ENCODE peak calls at places on chromosomes 6 and 20, in eight cellular contexts. H is GM23338, R is K562, C is SK-N-SH, N is HCT116, Y is Panc1, S is HepG2, G is GM12878. F is an unnamed sample. For H3K27me3, the result is how much of the 10 kb centered on the place peaks cover.

GRCh38 chr20:2400290-2400689 is 19.6 kb downstream of the TGM6 start:
- DNase-seq in H (no peak), R (no peak), C (no peak), N (no peak), Y (no peak), S (no peak), G (no peak), F (no peak)

GRCh38 chr6:14209005-14209404 is 91.4 kb downstream of the CD83 start:
- DNase-seq in H (no peak), R (no peak), C (no peak), N (no peak), Y (no peak), S (no peak), G (no peak), F (no peak)

GRCh38 chr6:113774122-113774835 is 82.9 kb upstream of the MARCKS start:
- DNase-seq in H (peak), R (no peak), C (no peak), N (peak), Y (no peak), S (no peak), G (no peak), F (peak)

GRCh38 chr20:61350500-61351250 is 98.6 kb downstream of the CDH4 start:
- DNase-seq in H (no peak), R (no peak), C (no peak), N (no peak), Y (no peak), S (no peak), G (no peak), F (no peak)

GRCh38 chr6:121691126-121691540 is 255.7 kb downstream of the GJA1 start:
- DNase-seq in H (no peak), R (no peak), C (no peak), N (no peak), Y (no peak), S (no peak), G (no peak), F (no peak)

GRCh38 chr6:12232339-12232738 is 57.8 kb upstream of the EDN1 start:
- DNase-seq in H (no peak), R (no peak), C (no peak), N (no peak), Y (no peak), S (no peak), G (peak), F (peak)

GRCh38 chr6:150090328-150090727 is 21.4 kb upstream of the ULBP3 start:
- DNase-seq in H (no peak), R (no peak), C (no peak), N (no peak), Y (no peak), S (no peak), G (no peak), F (no peak)

GRCh38 chr20:17456226-17456625 is 75.0 kb downstream of the BFSP1 start:
- DNase-seq in H (no peak), R (no peak), C (no peak), N (no peak), Y (no peak), S (no peak), G (no peak), F (no peak)

GRCh38 chr6:155186052-155186658 is 77.7 kb upstream of the CLDN20 start:
- DNase-seq in H (peak), R (no peak), C (no peak), N (no peak), Y (no peak), S (no peak), G (no peak), F (no peak)

GRCh38 chr20:48795732-48796131 is 32.1 kb downstream of the PREX1 start:
- DNase-seq in H (no peak), R (no peak), C (no peak), N (no peak), Y (no peak), S (no peak), G (no peak), F (no peak)

GRCh38 chr6:43120938-43121913 is 45.1 kb downstream of the PTK7 start:
- DNase-seq in H (no peak), R (no peak), C (no peak), N (peak), Y (no peak), S (no peak), G (no peak), F (no peak)

GRCh38 chr6:150891886-150892485 is 26.5 kb downstream of the MTHFD1L start:
- DNase-seq in H (peak), R (peak), C (peak), N (peak), Y (peak), S (peak), G (peak), F (peak)

GRCh38 chr6:135323202-135323668 is 142.1 kb downstream of the MYB start:
- DNase-seq in H (no peak), R (peak), C (no peak), N (no peak), Y (no peak), S (no peak), G (peak), F (no peak)

GRCh38 chr6:81668615-81669047 is 83.8 kb downstream of the TENT5A start:
- DNase-seq in H (no peak), R (no peak), C (no peak), N (no peak), Y (no peak), S (no peak), G (no peak), F (no peak)

GRCh38 chr6:161038229-161039003 is 46.8 kb downstream of the MAP3K4 start:
- DNase-seq in H (no peak), R (no peak), C (no peak), N (peak), Y (peak), S (no peak), G (peak), F (no peak)

GRCh38 chr6:141199074-141199473 is 933.7 kb upstream of the GJE1 start:
- DNase-seq in H (no peak), R (no peak), C (no peak), N (no peak), Y (no peak), S (no peak), G (no peak), F (no peak)

GRCh38 chr20:17594443-17594842 is 24.6 kb downstream of the DSTN start:
- DNase-seq in H (peak), R (no peak), C (no peak), N (no peak), Y (no peak), S (no peak), G (no peak), F (no peak)

GRCh38 chr6:6006428-6007310 is at the start of gene NRN1:
- DNase-seq in H (peak), R (no peak), C (peak), N (no peak), Y (no peak), S (no peak), G (no peak), F (no peak)

GRCh38 chr6:129264480-129265045 is 381.6 kb downstream of the LAMA2 start:
- DNase-seq in H (no peak), R (no peak), C (no peak), N (no peak), Y (no peak), S (no peak), G (no peak), F (no peak)

GRCh38 chr6:30981942-30982772 is 1.4 kb upstream of the MUC21 start:
- DNase-seq in H (peak), R (peak), C (no peak), N (no peak), Y (no peak), S (peak), G (no peak), F (no peak)

GRCh38 chr20:2799688-2800589 is 488 bp downstream of the CPXM1 start:
- DNase-seq in H (peak), R (no peak), C (peak), N (no peak), Y (no peak), S (no peak), G (no peak), F (no peak)

GRCh38 chr20:2817341-2817726 is 1.2 kb downstream of the TMEM239 start:
- DNase-seq in H (no peak), R (no peak), C (no peak), N (no peak), Y (no peak), S (no peak), G (no peak), F (no peak)

GRCh38 chr20:59120491-59120890 is 43.1 kb upstream of the ZNF831 start:
- DNase-seq in H (no peak), R (no peak), C (no peak), N (no peak), Y (no peak), S (no peak), G (no peak), F (no peak)

GRCh38 chr6:155765275-155766194 is 309.9 kb upstream of the NOX3 start:
- DNase-seq in H (no peak), R (no peak), C (no peak), N (no peak), Y (no peak), S (peak), G (no peak), F (no peak)

GRCh38 chr6:37478827-37479226 is 20.9 kb downstream of the CCDC167 start:
- DNase-seq in H (no peak), R (no peak), C (no peak), N (no peak), Y (no peak), S (no peak), G (no peak), F (no peak)

GRCh38 chr20:44092551-44093248 is 94.3 kb downstream of the JPH2 start:
- DNase-seq in H (peak), R (no peak), C (peak), N (no peak), Y (no peak), S (peak), G (no peak), F (peak)

GRCh38 chr6:82017316-82017715 is 230.2 kb downstream of the IBTK start:
- DNase-seq in H (peak), R (no peak), C (no peak), N (peak), Y (no peak), S (peak), G (no peak), F (no peak)

GRCh38 chr20:53016534-53017042 is 44.4 kb downstream of the TSHZ2 start:
- DNase-seq in H (no peak), R (no peak), C (no peak), N (no peak), Y (no peak), S (no peak), G (no peak), F (no peak)

GRCh38 chr6:43984442-43985321 is 142.6 kb downstream of the MRPL14 start:
- DNase-seq in H (no peak), R (no peak), C (no peak), N (no peak), Y (no peak), S (no peak), G (no peak), F (no peak)

GRCh38 chr6:15312500-15312899 is 66.6 kb downstream of the JARID2 start:
- DNase-seq in H (no peak), R (no peak), C (no peak), N (no peak), Y (no peak), S (no peak), G (no peak), F (no peak)

GRCh38 chr6:4055420-4056041 is 23.4 kb downstream of the FAM217A start:
- DNase-seq in H (no peak), R (peak), C (peak), N (peak), Y (peak), S (peak), G (no peak), F (no peak)

GRCh38 chr6:41698350-41698781 is 37.0 kb downstream of the TFEB start:
- DNase-seq in H (no peak), R (no peak), C (peak), N (no peak), Y (no peak), S (no peak), G (no peak), F (no peak)

GRCh38 chr6:158605266-158605878 is 39.2 kb downstream of the DYNLT1 start:
- DNase-seq in H (peak), R (peak), C (peak), N (peak), Y (peak), S (peak), G (peak), F (peak)

GRCh38 chr20:24987244-24987643 is 5.3 kb downstream of the APMAP start:
- DNase-seq in H (no peak), R (no peak), C (no peak), N (no peak), Y (no peak), S (peak), G (no peak), F (peak)

GRCh38 chr6:166724576-166724975 is 97.5 kb upstream of the RPS6KA2 start:
- DNase-seq in H (no peak), R (no peak), C (peak), N (no peak), Y (no peak), S (no peak), G (no peak), F (no peak)

GRCh38 chr6:170522565-170523183 is 30.4 kb downstream of the PSMB1 start:
- DNase-seq in H (peak), R (no peak), C (peak), N (peak), Y (no peak), S (no peak), G (no peak), F (no peak)

GRCh38 chr20:50916934-50917333 is 14.3 kb downstream of the ADNP start:
- DNase-seq in H (no peak), R (no peak), C (no peak), N (no peak), Y (no peak), S (no peak), G (no peak), F (no peak)
- TF ChIP-seq REST in H (no peak), R (no peak), C (no peak), N (no peak), Y (no peak), S (no peak), G (no peak), F (no peak)

GRCh38 chr6:156820089-156820798 is 43.1 kb downstream of the ARID1B start:
- DNase-seq in H (peak), R (no peak), C (no peak), N (no peak), Y (no peak), S (no peak), G (no peak), F (no peak)
- TF ChIP-seq POLR2AphosphoS5 in H (no peak), R (no peak), C (no peak), N (no peak), Y (no peak), S (no peak), G (no peak), F (no peak)

GRCh38 chr20:57638173-57638894 is 18.1 kb upstream of the ZBP1 start:
- DNase-seq in H (no peak), R (no peak), C (no peak), N (no peak), Y (no peak), S (no peak), G (no peak), F (no peak)
- H3K27me3 ChIP-seq in H (under half), R (under half), C (under half), N (half or more), Y (under half), S (under half), G (under half), F (under half)

DNA sequence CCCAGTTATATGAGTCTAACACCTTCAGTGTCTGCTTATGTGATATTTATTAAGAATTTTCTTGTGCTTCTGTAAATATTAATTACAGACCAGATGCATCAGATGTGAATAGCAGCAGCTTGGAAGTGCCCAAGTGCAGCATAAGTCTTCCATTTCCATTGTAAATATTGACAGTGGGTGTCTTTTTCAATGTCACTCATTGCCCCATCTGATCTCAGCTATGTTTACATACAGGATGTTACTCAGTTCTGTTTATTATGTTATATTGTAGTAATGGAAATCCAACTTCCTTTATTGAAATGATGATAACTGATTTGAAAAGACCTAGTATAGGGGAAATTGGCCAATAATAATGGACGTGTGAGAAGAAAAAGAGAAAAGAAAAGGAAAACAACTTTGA is 296.7 kb downstream of the SAMD5 start:
- DNase-seq in H (no peak), R (no peak), C (no peak), N (no peak), Y (no peak), S (peak), G (no peak), F (no peak)
- TF ChIP-seq REST in H (no peak), R (no peak), C (no peak), N (no peak), Y (no peak), S (no peak), G (no peak), F (no peak)

DNA sequence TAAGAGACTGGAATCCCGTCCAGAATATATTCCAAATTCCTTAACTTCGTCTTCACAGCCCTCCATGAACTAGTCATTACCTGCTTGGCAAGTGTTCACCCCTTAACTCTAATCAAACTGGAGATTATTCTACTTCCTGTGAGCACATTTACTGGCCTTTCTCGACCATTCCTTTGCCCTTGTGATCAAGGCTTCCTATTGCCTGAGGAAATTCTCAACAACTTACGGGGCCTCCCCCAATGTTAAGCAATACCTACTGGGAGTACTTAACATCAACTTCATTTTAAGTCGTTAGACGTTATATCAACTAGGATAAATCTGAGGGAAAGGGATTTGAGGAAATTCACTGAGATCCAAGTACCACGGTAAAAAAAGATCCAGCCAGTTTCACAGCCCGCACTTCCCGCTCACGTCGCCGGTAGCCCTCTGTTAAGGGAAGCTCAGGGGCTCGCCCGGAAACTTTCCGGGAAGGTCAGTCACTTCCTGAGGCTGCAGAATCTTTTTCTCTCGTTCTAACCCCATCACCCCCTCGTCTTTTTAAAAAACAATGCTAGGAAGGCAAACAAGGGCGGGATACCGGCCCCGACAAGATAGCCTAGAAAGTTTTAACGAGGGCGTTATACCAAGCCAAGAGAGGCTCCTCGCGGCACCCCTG is 859 bp downstream of the EIF2S2 start:
- DNase-seq in H (peak), R (no peak), C (peak), N (no peak), Y (no peak), S (no peak), G (no peak), F (peak)
- TF ChIP-seq POLR2AphosphoS5 in H (no peak), R (no peak), C (peak), N (no peak), Y (no peak), S (no peak), G (no peak), F (no peak)

GRCh38 chr6:159829515-159829914 is 29.4 kb downstream of the PNLDC1 start:
- DNase-seq in H (no peak), R (no peak), C (no peak), N (no peak), Y (no peak), S (no peak), G (no peak), F (no peak)
- H3K27me3 ChIP-seq in H (under half), R (half or more), C (under half), N (under half), Y (under half), S (under half), G (under half), F (under half)

DNA sequence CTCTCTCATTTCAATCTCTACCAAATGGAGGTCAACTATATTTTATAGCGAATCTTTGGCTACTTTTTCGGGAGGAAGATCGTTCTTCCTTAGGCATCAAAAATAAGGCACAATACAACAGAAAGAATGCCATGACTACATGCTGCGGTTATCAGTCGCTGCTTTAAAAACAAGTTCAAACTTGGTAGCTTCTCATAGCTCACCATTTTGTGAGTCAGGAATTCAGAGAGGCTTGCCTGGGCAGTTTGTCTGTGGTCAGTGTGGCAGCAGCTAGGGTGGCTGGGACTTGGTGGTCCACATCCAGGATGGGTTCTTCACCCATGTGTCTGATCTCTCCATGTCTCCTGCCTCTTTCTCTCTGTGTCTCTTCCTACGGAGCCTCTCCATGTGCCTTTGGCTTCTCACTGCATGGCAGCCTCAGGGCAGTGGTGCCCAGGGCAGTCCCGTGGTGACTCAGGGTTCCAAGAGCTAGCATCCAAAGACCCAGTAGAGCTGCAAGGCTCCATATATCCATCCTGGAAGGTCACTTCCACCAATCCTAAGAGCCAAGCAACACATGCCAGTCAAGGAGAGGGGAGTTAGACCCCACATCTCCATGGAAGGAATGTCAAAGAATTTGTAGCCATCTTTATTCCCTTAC is 10.4 kb downstream of the SCML4 start:
- DNase-seq in H (no peak), R (no peak), C (no peak), N (no peak), Y (no peak), S (no peak), G (no peak), F (no peak)
- TF ChIP-seq REST in H (no peak), R (no peak), C (no peak), N (no peak), Y (no peak), S (no peak), G (no peak), F (no peak)

DNA sequence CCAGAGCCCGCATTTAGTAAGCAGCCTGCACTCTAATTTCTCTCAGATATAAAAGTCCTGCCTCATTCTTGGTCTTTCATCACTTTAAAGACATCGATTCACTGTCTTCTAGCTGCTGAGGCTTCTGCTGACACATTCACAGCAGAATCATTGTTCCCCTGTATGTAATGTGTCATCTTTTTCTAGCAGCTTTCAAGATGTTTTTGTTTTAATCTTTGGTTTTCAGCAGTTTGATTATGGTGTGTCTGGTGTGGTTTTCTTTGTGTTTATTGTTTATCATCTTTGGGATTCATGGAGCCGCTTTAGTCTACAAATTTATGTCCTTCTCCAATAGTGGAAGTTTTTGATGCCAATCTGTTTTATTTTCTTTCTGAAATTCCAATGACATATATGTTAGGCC is 157.2 kb upstream of the STMND1 start:
- DNase-seq in H (no peak), R (no peak), C (no peak), N (no peak), Y (no peak), S (no peak), G (no peak), F (no peak)
- TF ChIP-seq POLR2AphosphoS5 in H (no peak), R (no peak), C (no peak), N (no peak), Y (no peak), S (no peak), G (no peak), F (no peak)

DNA sequence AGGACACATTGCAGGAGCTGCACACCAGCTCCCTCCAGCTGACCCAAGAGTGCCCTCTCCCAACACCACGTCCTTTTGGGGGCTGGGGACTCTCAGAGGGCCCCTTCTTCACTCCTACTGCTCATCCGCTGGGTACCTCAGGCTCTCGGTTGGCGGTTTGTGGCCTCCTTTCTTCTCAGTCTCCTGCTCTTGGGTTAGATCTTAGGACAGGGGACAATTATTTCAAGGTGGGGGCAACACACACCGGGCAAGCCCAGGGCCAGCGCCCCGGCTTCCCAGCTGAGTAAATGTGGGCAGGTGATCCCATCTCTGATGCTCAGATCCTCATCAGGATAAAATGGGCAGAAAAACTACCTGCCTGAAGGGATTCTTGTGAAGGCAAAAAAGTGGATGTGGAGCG is 1.1 kb downstream of the TCF15 start:
- DNase-seq in H (no peak), R (no peak), C (no peak), N (no peak), Y (no peak), S (no peak), G (no peak), F (no peak)
- H3K27me3 ChIP-seq in H (under half), R (under half), C (under half), N (under half), Y (under half), S (under half), G (under half), F (under half)

F was measured in HL-60.